ENCODE peak calls at places on chromosomes 13 and 19, in ten cellular contexts. Q, I, S, M, N, J, G, H, F and L are unnamed samples.

GRCh38 chr13:77533875-77534788 is 1.4 kb upstream of the SCEL start:
- DNase-seq in M (no peak), N (no peak), I (no peak), S (peak), J (no peak), Q (no peak), G (no peak), H (no peak), F (no peak), L (no peak)

GRCh38 chr13:75347925-75348324 is 134.0 kb downstream of the TBC1D4 start:
- DNase-seq in N (no peak), M (no peak), Q (no peak), H (no peak), I (no peak), F (no peak), S (peak), J (no peak), G (no peak), L (no peak)

GRCh38 chr13:113466321-113466836 is 13.1 kb upstream of the ADPRHL1 start:
- DNase-seq in Q (no peak), I (no peak), H (no peak), G (no peak), F (no peak), N (no peak), J (no peak), M (no peak), S (no peak), L (no peak)

GRCh38 chr13:93226065-93226622 is 463 bp upstream of the GPC6 start:
- DNase-seq in N (no peak), I (no peak), S (no peak), M (no peak), G (no peak), J (no peak), H (no peak), Q (no peak), F (no peak), L (no peak)

GRCh38 chr19:38831142-38831605 is 420 bp downstream of the ECH1 start:
- DNase-seq in M (peak), N (peak), F (no peak), I (peak), J (no peak), Q (no peak), S (peak), H (peak), G (peak), L (peak)

GRCh38 chr13:110680852-110681251 is 25.1 kb downstream of the CARS2 start:
- DNase-seq in S (peak), M (peak), I (peak), Q (no peak), J (no peak), F (no peak), N (no peak), H (peak), G (no peak), L (no peak)

GRCh38 chr19:49142866-49143335 is 12.3 kb downstream of the HRC start:
- DNase-seq in S (peak), H (no peak), Q (peak), M (no peak), I (peak), N (peak), J (peak), F (peak), G (peak), L (peak)

GRCh38 chr19:52749780-52750179 is 14.9 kb upstream of the ZNF611 start:
- DNase-seq in J (no peak), F (no peak), I (no peak), M (no peak), G (no peak), H (no peak), N (no peak), S (no peak), Q (no peak), L (no peak)

GRCh38 chr19:55580628-55581144 is at the start of gene ZNF579:
- DNase-seq in I (peak), H (peak), M (peak), N (peak), G (peak), Q (peak), S (peak), J (peak), F (peak), L (peak)

GRCh38 chr19:38362076-38362945 is 12.1 kb upstream of the PSMD8 start:
- DNase-seq in S (peak), G (peak), M (peak), J (peak), I (peak), N (no peak), H (no peak), F (peak), Q (peak), L (peak)

GRCh38 chr19:36528921-36529518 is 949 bp upstream of the ZNF260 start:
- DNase-seq in N (no peak), M (peak), H (peak), S (no peak), Q (peak), J (peak), F (no peak), G (peak), I (peak), L (no peak)

GRCh38 chr13:68170961-68171360 is 940.8 kb upstream of the PCDH9 start:
- DNase-seq in Q (no peak), N (no peak), F (no peak), G (no peak), S (no peak), J (no peak), I (no peak), M (no peak), H (no peak), L (no peak)

GRCh38 chr19:31419871-31420430 is 70.7 kb upstream of the TSHZ3 start:
- DNase-seq in H (no peak), F (no peak), J (no peak), N (no peak), I (no peak), Q (no peak), S (no peak), M (no peak), G (no peak), L (no peak)

GRCh38 chr19:41705393-41706174 is 2.8 kb upstream of the CEACAM5 start:
- DNase-seq in M (peak), N (no peak), I (peak), S (peak), G (no peak), F (no peak), Q (peak), H (peak), J (no peak), L (no peak)

GRCh38 chr19:45097776-45098520 is 5.0 kb downstream of the PPP1R37 start:
- DNase-seq in S (peak), N (peak), I (no peak), J (no peak), Q (no peak), F (peak), H (no peak), G (peak), M (no peak), L (peak)

GRCh38 chr19:10503002-10503789 is at the start of gene KEAP1:
- DNase-seq in S (peak), I (peak), M (peak), F (peak), Q (peak), J (no peak), N (no peak), G (no peak), H (peak), L (peak)

GRCh38 chr19:1004803-1005664 is 4.8 kb downstream of the GRIN3B start:
- DNase-seq in H (no peak), S (no peak), F (no peak), I (no peak), M (no peak), J (no peak), N (no peak), G (no peak), Q (no peak), L (no peak)

GRCh38 chr13:51494151-51494550 is 41.3 kb upstream of the INTS6 start:
- DNase-seq in N (no peak), M (no peak), I (no peak), G (no peak), J (no peak), H (no peak), Q (no peak), S (no peak), F (no peak), L (no peak)

GRCh38 chr13:20475927-20476691 is 49.5 kb downstream of the CRYL1 start:
- DNase-seq in F (no peak), G (no peak), M (peak), Q (peak), I (no peak), J (peak), N (no peak), S (no peak), H (peak), L (no peak)

GRCh38 chr13:111645598-111646463 is 325.4 kb downstream of the TEX29 start:
- DNase-seq in G (no peak), N (no peak), F (no peak), S (no peak), H (no peak), M (no peak), I (no peak), Q (no peak), J (no peak), L (no peak)

GRCh38 chr19:54574051-54574450 is 461 bp downstream of the LILRA2 start:
- DNase-seq in H (no peak), S (no peak), J (no peak), I (no peak), M (no peak), G (no peak), Q (no peak), F (no peak), N (no peak), L (no peak)

GRCh38 chr19:18768997-18769891 is 21.9 kb downstream of the COMP start:
- DNase-seq in Q (no peak), N (no peak), S (no peak), M (no peak), H (no peak), G (no peak), I (no peak), F (no peak), J (no peak), L (no peak)

GRCh38 chr19:9641810-9642209 is 20.8 kb upstream of the ZNF561 start:
- DNase-seq in S (peak), G (no peak), I (peak), F (no peak), H (no peak), J (no peak), N (no peak), M (no peak), Q (no peak), L (no peak)

GRCh38 chr13:42076309-42076713 is 27.9 kb downstream of the DGKH start:
- DNase-seq in J (no peak), Q (no peak), I (no peak), H (no peak), M (peak), F (no peak), G (no peak), S (peak), N (no peak), L (no peak)

GRCh38 chr13:113216165-113217056 is 7.0 kb downstream of the CUL4A start:
- DNase-seq in M (no peak), H (peak), F (peak), S (peak), Q (peak), I (no peak), N (peak), G (no peak), J (no peak), L (no peak)

GRCh38 chr13:46016216-46016615 is 36.3 kb downstream of the ZC3H13 start:
- DNase-seq in Q (no peak), F (no peak), H (no peak), G (no peak), N (no peak), J (no peak), S (no peak), M (no peak), I (no peak), L (no peak)